ENCODE peak calls at places on chromosomes 13 and 19, in six cellular contexts. B is SK-N-MC, C is HL-60, J is breast epithelium, K is GM04504, E is T1000. Z is an unnamed sample.
A peak's percentile ranks its signal among the peaks of the same experiment; 100 is the strongest.

GRCh38 chr13:112103971-112104872 is 37.3 kb downstream of the SOX1 start:
- DNase-seq in B (no peak), C (no peak), J (no peak), K (no peak), E (no peak), Z (no peak)

GRCh38 chr19:46924874-46925547 is 64.2 kb downstream of the ARHGAP35 start:
- DNase-seq in B (no peak), C (no peak), J (peak; percentile 58), K (no peak), E (no peak), Z (no peak)

GRCh38 chr13:99199541-99200432 is 867 bp upstream of the UBAC2 start:
- DNase-seq in B (no peak), C (no peak), J (no peak), K (no peak), E (no peak), Z (no peak)

GRCh38 chr19:6263306-6264076 is 16.3 kb downstream of the MLLT1 start:
- DNase-seq in B (no peak), C (no peak), J (no peak), K (no peak), E (no peak), Z (no peak)

GRCh38 chr19:7846247-7846646 is 16.2 kb downstream of the EVI5L start:
- DNase-seq in B (no peak), C (no peak), J (no peak), K (no peak), E (no peak), Z (no peak)

GRCh38 chr19:18672044-18672451 is 11.4 kb upstream of the CRTC1 start:
- DNase-seq in B (no peak), C (no peak), J (no peak), K (no peak), E (no peak), Z (no peak)

GRCh38 chr13:114162533-114162922 is 16.5 kb upstream of the CFAP97D2 start:
- DNase-seq in B (no peak), C (no peak), J (no peak), K (no peak), E (no peak), Z (no peak)

GRCh38 chr19:16608290-16608704 is 19.7 kb downstream of the MED26 start:
- DNase-seq in B (no peak), C (peak; percentile 65), J (no peak), K (peak; percentile 93), E (no peak), Z (peak; percentile 87)

GRCh38 chr13:32267836-32268439 is 47.2 kb downstream of the ZAR1L start:
- DNase-seq in B (no peak), C (no peak), J (no peak), K (no peak), E (no peak), Z (no peak)

GRCh38 chr13:33262997-33263396 is 22.6 kb downstream of the STARD13 start:
- DNase-seq in B (no peak), C (peak; percentile 31), J (no peak), K (no peak), E (no peak), Z (no peak)

GRCh38 chr13:50901701-50902100 is 7.9 kb upstream of the RNASEH2B start:
- DNase-seq in B (no peak), C (no peak), J (no peak), K (no peak), E (no peak), Z (no peak)

GRCh38 chr19:1651061-1651547 is 1.3 kb downstream of the TCF3 start:
- DNase-seq in B (no peak), C (no peak), J (no peak), K (no peak), E (no peak), Z (no peak)

GRCh38 chr13:24627090-24627714 is 53.0 kb upstream of the ATP12A start:
- DNase-seq in B (no peak), C (no peak), J (no peak), K (no peak), E (no peak), Z (no peak)

Z was measured in GM04503.